ENCODE peak calls at places on chromosomes 3 and 15, in five cellular contexts. L, S, P, X and R are unnamed samples.

GRCh38 chr3:102235679-102236078 is 199.1 kb upstream of the ZPLD1 start:
- DNase-seq in L (no peak), S (no peak), P (peak; percentile 27), X (no peak), R (no peak)

GRCh38 chr15:33215941-33216872 is 21.7 kb upstream of the FMN1 start:
- DNase-seq in L (no peak), S (no peak), P (peak; percentile 24), X (no peak), R (no peak)

GRCh38 chr15:33915571-33916407 is 52.5 kb upstream of the CHRM5 start:
- DNase-seq in L (no peak), S (peak; percentile 54), P (no peak), X (no peak), R (no peak)

GRCh38 chr3:66693461-66693912 is 192.7 kb upstream of the LRIG1 start:
- DNase-seq in L (no peak), S (no peak), P (peak; percentile 43), X (no peak), R (no peak)

GRCh38 chr15:75924576-75924975 is 20.9 kb downstream of the FBXO22 start:
- DNase-seq in L (no peak), S (no peak), P (no peak), X (no peak), R (no peak)

GRCh38 chr3:126287536-126288181 is 69.5 kb downstream of the KLF15 start:
- DNase-seq in L (peak; percentile 62), S (no peak), P (peak; percentile 28), X (no peak), R (no peak)

GRCh38 chr3:70067860-70068479 is 68.4 kb downstream of the SAMMSON start:
- DNase-seq in L (no peak), S (no peak), P (peak; percentile 25), X (no peak), R (no peak)

GRCh38 chr15:63344737-63345390 is 36.8 kb downstream of the CA12 start:
- DNase-seq in L (no peak), S (no peak), P (peak; percentile 47), X (no peak), R (no peak)

GRCh38 chr15:88535607-88536313 is 10.7 kb downstream of the DET1 start:
- DNase-seq in L (no peak), S (no peak), P (no peak), X (no peak), R (no peak)

GRCh38 chr3:16741103-16741758 is 136.0 kb upstream of the DAZL start:
- DNase-seq in L (no peak), S (no peak), P (peak; percentile 60), X (no peak), R (no peak)

GRCh38 chr3:76024640-76025039 is 239.3 kb upstream of the ZNF717 start:
- DNase-seq in L (no peak), S (no peak), P (peak; percentile 59), X (no peak), R (no peak)

GRCh38 chr3:128317698-128318231 is 148.9 kb downstream of the DNAJB8 start:
- DNase-seq in L (no peak), S (no peak), P (no peak), X (no peak), R (no peak)

GRCh38 chr15:56765252-56765651 is 31.9 kb upstream of the ZNF280D start:
- DNase-seq in L (no peak), S (no peak), P (peak; percentile 80), X (no peak), R (no peak)

GRCh38 chr3:29183346-29184087 is 97.4 kb upstream of the RBMS3 start:
- DNase-seq in L (no peak), S (no peak), P (peak; percentile 93), X (no peak), R (no peak)

GRCh38 chr3:139110072-139110830 is 65.6 kb upstream of the PRR23C start:
- DNase-seq in L (no peak), S (no peak), P (no peak), X (peak; percentile 4), R (no peak)

GRCh38 chr15:58314593-58315216 is 117.1 kb upstream of the LIPC start:
- DNase-seq in L (no peak), S (no peak), P (no peak), X (no peak), R (no peak)

DNA sequence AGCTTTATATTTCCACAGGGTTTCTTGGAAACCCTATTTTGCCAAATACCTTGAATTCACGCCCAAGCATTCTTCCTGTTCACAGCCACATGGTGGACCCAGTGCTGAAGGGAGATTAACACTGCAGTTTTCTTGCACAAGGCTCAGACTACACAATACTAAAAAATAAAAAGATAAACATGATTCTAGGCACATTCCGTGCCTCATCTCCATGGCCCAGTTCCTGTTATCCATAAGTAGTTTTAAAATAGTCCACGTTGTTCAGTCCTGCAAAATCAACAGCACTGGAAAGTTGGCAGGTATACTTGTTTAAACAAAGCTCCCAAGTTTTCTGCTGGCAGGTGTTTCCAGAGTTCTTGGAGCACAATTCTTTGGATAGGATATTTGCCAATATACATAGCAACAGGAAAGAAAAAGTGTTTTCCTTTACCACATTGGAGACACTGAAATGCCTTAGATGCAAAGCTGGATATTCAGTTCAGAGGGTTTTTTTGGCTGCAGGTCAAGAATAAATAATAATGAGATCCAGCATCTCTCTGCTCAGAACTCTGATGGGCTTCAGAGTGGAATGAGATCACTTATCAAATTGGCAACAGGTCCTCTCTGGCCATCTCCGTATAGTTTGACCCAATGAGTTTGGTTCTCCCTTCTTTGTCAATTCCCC is 88.1 kb upstream of the TGFBR2 start:
- DNase-seq in L (no peak), S (no peak), P (peak; percentile 39), X (no peak), R (no peak)
- TF ChIP-seq CTCF in L (no peak), S (peak; percentile 39), P (no peak), X (no peak), R (no peak)

GRCh38 chr15:93052090-93052892 is 36.7 kb downstream of the RGMA start:
- DNase-seq in L (no peak), S (no peak), P (no peak), X (no peak), R (no peak)
- TF ChIP-seq CTCF in L (no peak), S (no peak), P (no peak), X (no peak), R (no peak)

GRCh38 chr3:65402597-65402996 is 636.1 kb downstream of the MAGI1 start:
- DNase-seq in L (no peak), S (peak; percentile 78), P (peak; percentile 93), X (no peak), R (no peak)
- TF ChIP-seq CTCF in L (no peak), S (no peak), P (peak; percentile 12), X (no peak), R (no peak)

DNA sequence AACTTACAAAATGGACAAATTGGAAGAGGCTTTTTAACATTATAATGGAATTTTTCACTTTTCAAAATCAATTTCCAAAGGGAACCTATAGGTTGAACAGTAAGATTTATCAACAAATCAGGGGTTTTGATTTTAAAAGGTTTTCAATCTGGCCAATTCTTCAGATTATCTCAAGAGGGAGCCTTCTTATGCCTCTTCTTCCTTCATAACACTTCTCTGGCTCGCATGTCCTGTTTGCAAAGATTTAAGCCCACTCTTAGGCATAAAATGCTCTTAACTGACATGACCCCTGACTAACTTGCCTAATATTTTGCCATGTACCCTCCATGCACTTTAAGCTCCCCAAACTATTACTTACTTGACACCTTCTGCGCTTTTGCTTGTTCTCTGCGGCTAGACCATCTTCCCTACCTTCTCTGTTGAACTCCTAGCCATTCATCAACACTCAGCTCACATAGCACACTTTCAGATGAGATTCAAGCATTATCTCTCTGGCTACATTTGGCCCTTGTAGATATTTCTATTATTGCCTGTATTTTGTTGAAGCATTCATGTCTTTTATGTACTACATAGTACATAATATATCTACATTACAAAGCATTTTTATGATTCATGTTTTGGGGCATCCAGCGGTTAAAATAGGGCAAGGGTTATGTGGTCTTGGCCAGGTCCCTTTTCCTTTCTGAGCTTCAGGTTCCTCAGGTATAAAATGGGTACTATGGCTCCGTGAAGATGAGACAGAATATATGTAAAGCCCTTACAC is 1.0 kb upstream of the ARIH1 start:
- DNase-seq in L (no peak), S (no peak), P (peak; percentile 53), X (no peak), R (no peak)
- TF ChIP-seq CTCF in L (peak; percentile 31), S (no peak), P (peak; percentile 46), X (no peak), R (no peak)

DNA sequence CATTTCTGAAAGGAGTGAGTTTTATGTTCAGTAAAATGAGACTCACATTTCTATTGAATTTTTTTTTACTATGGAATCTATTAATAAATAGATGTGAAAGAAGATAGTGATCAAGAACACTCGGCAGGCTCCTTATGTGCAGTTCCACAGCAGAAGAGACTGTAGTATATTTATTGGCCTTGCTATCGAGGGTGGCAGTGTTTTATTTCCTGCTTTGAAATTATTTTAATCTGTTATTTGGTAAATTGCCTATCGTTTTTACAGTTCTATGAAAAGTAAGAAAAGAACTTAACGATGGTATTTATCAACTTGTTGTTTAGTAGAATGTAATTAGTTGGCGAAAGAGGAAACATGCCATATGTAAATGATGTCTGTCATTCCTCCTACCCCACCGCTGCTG is 238.3 kb downstream of the NLGN1 start:
- DNase-seq in L (no peak), S (no peak), P (no peak), X (no peak), R (no peak)
- TF ChIP-seq CTCF in L (no peak), S (no peak), P (no peak), X (no peak), R (no peak)

GRCh38 chr3:195554458-195554857 is 11.3 kb upstream of the PPP1R2 start:
- DNase-seq in L (no peak), S (no peak), P (no peak), X (no peak), R (no peak)

GRCh38 chr3:195555110-195555509 is 12.0 kb upstream of the PPP1R2 start:
- DNase-seq in L (no peak), S (no peak), P (no peak), X (no peak), R (no peak)

GRCh38 chr3:195558602-195559001 is 15.5 kb upstream of the PPP1R2 start:
- DNase-seq in L (no peak), S (no peak), P (peak; percentile 21), X (no peak), R (peak; percentile 44)

GRCh38 chr3:195557327-195557726 is 14.2 kb upstream of the PPP1R2 start:
- DNase-seq in L (no peak), S (no peak), P (no peak), X (no peak), R (no peak)

DNA sequence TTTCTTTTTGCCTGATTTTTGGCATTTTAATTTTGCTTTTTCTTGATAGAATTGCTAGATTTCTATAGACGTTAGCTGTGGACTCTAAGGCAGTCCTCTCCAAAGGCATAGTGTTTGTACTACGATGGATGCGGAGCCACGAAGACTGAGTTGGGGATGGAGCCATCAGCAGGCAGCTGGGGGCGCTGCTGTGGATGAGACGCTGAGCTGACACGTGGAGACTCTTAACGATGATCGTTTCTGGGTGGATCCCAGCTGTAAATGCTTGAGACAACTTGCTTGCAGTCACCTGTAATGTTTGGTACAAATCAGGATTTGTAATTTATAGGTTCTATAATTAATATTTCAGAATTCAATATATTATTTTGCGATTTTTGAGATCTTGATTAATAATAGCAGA is 13.3 kb upstream of the PPP1R2 start:
- DNase-seq in L (peak; percentile 12), S (no peak), P (no peak), X (no peak), R (peak; percentile 32)
- TF ChIP-seq CTCF in L (peak; percentile 27), S (peak; percentile 9), P (peak; percentile 17), X (peak; percentile 26), R (peak; percentile 38)

DNA sequence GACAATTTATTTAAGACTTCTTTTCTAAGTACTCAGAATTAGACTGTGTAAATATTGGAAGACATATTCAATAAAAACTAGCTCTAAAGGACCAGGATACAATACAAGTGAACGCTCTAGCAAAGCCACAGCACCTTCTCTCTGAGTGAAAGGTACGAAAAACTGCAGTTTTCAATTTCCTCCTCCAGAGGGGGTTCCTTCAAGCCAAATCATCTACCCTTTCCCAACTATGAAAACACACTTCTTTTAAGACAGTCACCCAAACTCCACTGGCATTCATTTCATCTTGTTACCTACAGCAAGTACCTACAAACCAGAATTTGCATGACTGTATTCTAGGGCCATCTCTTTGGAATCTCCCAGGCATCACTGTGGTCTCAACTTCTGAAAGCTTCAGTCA is 165.8 kb downstream of the ERC2 start:
- DNase-seq in L (no peak), S (no peak), P (no peak), X (no peak), R (no peak)
- TF ChIP-seq CTCF in L (peak; percentile 42), S (no peak), P (peak; percentile 1), X (peak; percentile 49), R (no peak)